ENCODE peak calls at places on chromosomes 16 and 17, in five cellular contexts. W is effector CD8-positive, alpha-beta T cell; S is HuH-7; G is GOT3; Y is H7. R is an unnamed sample.

GRCh38 chr17:82344175-82344907 is 10.8 kb upstream of the SECTM1 start:
- DNase-seq in W (no peak), S (no peak), G (no peak), Y (no peak), R (no peak)

GRCh38 chr16:71883193-71883848 is 661 bp downstream of the ZNF821 start:
- DNase-seq in W (peak), S (peak), G (no peak), Y (peak), R (peak)

GRCh38 chr17:16989230-16989952 is 17.5 kb upstream of the TNFRSF13B start:
- DNase-seq in W (no peak), S (no peak), G (no peak), Y (no peak), R (no peak)

GRCh38 chr17:9410285-9410684 is 165.3 kb downstream of the STX8 start:
- DNase-seq in W (no peak), S (no peak), G (no peak), Y (no peak), R (no peak)

GRCh38 chr16:69476920-69477418 is 52.5 kb downstream of the CYB5B start:
- DNase-seq in W (no peak), S (peak), G (no peak), Y (no peak), R (no peak)

GRCh38 chr17:63185420-63185819 is 219.4 kb downstream of the TANC2 start:
- DNase-seq in W (no peak), S (no peak), G (no peak), Y (no peak), R (no peak)

GRCh38 chr16:57755061-57755684 is 19.6 kb downstream of the KATNB1 start:
- DNase-seq in W (no peak), S (peak), G (no peak), Y (no peak), R (no peak)

GRCh38 chr16:19884611-19885455 is at the start of gene GPRC5B:
- DNase-seq in W (peak), S (peak), G (no peak), Y (peak), R (peak)

GRCh38 chr16:17552351-17552750 is 81.6 kb upstream of the XYLT1 start:
- DNase-seq in W (no peak), S (no peak), G (no peak), Y (no peak), R (no peak)

GRCh38 chr17:77473615-77474226 is 333.0 kb downstream of the SEC14L1 start:
- DNase-seq in W (no peak), S (no peak), G (no peak), Y (no peak), R (no peak)

GRCh38 chr17:47099987-47100711 is 88.9 kb downstream of the CDC27 start:
- DNase-seq in W (peak), S (peak), G (peak), Y (peak), R (peak)

GRCh38 chr17:63399856-63400255 is 46.2 kb downstream of the CYB561 start:
- DNase-seq in W (no peak), S (no peak), G (no peak), Y (no peak), R (no peak)

GRCh38 chr16:49701867-49702494 is 153.9 kb downstream of the ZNF423 start:
- DNase-seq in W (no peak), S (no peak), G (no peak), Y (peak), R (no peak)

GRCh38 chr17:35094902-35095301 is 24.8 kb downstream of the RAD51D start:
- DNase-seq in W (no peak), S (no peak), G (no peak), Y (no peak), R (no peak)

GRCh38 chr17:47846741-47847340 is 4.1 kb downstream of the SP6 start:
- DNase-seq in W (no peak), S (no peak), G (no peak), Y (peak), R (no peak)

GRCh38 chr17:50766222-50767023 is 895 bp downstream of the ANKRD40CL start:
- DNase-seq in W (no peak), S (no peak), G (no peak), Y (no peak), R (no peak)

GRCh38 chr16:58094791-58095574 is 34.2 kb downstream of the CFAP20 start:
- DNase-seq in W (no peak), S (no peak), G (no peak), Y (peak), R (no peak)

GRCh38 chr17:19883537-19884215 is 15.9 kb upstream of the ULK2 start:
- DNase-seq in W (no peak), S (no peak), G (no peak), Y (no peak), R (no peak)

R was measured in naive thymus-derived CD8-positive, alpha-beta T cell.